ENCODE peak calls at places on chromosomes 1 and 21, in four cellular contexts. K is body of pancreas, D is psoas muscle, Y is tibial artery. R is an unnamed sample.

GRCh38 chr1:172775598-172776570 is 117.0 kb downstream of the FASLG start:
- DNase-seq in K (no peak), D (no peak), Y (no peak), R (peak; percentile 20)

GRCh38 chr1:228669401-228669695 is 65.9 kb upstream of the RHOU start:
- DNase-seq in K (no peak), D (no peak), Y (no peak), R (no peak)

GRCh38 chr1:11107541-11107940 is 7.9 kb upstream of the EXOSC10 start:
- DNase-seq in K (no peak), D (no peak), Y (no peak), R (no peak)

GRCh38 chr1:54220004-54220811 is 20.2 kb downstream of the MRPL37 start:
- DNase-seq in K (peak; percentile 80), D (peak; percentile 79), Y (peak; percentile 83), R (no peak)

GRCh38 chr1:223717695-223718363 is 5.5 kb downstream of the CAPN2 start:
- DNase-seq in K (no peak), D (no peak), Y (no peak), R (no peak)

GRCh38 chr1:110076789-110077500 is 6.5 kb upstream of the ALX3 start:
- DNase-seq in K (no peak), D (no peak), Y (no peak), R (no peak)

GRCh38 chr1:234628099-234628498 is 18.1 kb upstream of the IRF2BP2 start:
- DNase-seq in K (peak; percentile 70), D (no peak), Y (no peak), R (peak; percentile 80)

GRCh38 chr1:96845464-96845863 is 123.9 kb downstream of the PTBP2 start:
- DNase-seq in K (peak; percentile 61), D (no peak), Y (no peak), R (peak; percentile 5)

GRCh38 chr1:25484096-25484495 is 53.4 kb downstream of the MACO1 start:
- DNase-seq in K (peak; percentile 82), D (peak; percentile 55), Y (peak; percentile 72), R (no peak)

GRCh38 chr1:92587445-92587844 is 100.7 kb upstream of the GFI1 start:
- DNase-seq in K (no peak), D (no peak), Y (no peak), R (no peak)

GRCh38 chr1:98369463-98369862 is 292.1 kb upstream of the SNX7 start:
- DNase-seq in K (no peak), D (no peak), Y (no peak), R (no peak)

GRCh38 chr1:75542818-75543570 is 67.9 kb downstream of the SLC44A5 start:
- DNase-seq in K (no peak), D (no peak), Y (no peak), R (no peak)

GRCh38 chr1:47380699-47381098 is 35.4 kb upstream of the FOXE3 start:
- DNase-seq in K (no peak), D (no peak), Y (no peak), R (no peak)

GRCh38 chr1:213689260-213689659 is 298.5 kb upstream of the PROX1 start:
- DNase-seq in K (no peak), D (no peak), Y (no peak), R (no peak)

GRCh38 chr1:156344409-156344808 is 6.1 kb downstream of the TSACC start:
- DNase-seq in K (no peak), D (no peak), Y (no peak), R (no peak)

GRCh38 chr1:156347337-156347736 is 9.0 kb downstream of the TSACC start:
- DNase-seq in K (no peak), D (no peak), Y (no peak), R (no peak)

GRCh38 chr1:156342556-156342955 is 4.2 kb downstream of the TSACC start:
- DNase-seq in K (no peak), D (no peak), Y (no peak), R (no peak)

GRCh38 chr1:156346636-156347035 is 8.3 kb downstream of the TSACC start:
- DNase-seq in K (no peak), D (no peak), Y (no peak), R (no peak)
- H3K27ac ChIP-seq in K (no peak overlapping the region), D (no peak overlapping the region), Y (no peak overlapping the region), R (no peak overlapping the region)

GRCh38 chr21:25515484-25516405 is 91.5 kb downstream of the MRPL39 start:
- DNase-seq in K (no peak), D (no peak), Y (no peak), R (no peak)
- TF ChIP-seq CTCF in K (no peak), D (no peak), Y (no peak), R (no peak)

DNA sequence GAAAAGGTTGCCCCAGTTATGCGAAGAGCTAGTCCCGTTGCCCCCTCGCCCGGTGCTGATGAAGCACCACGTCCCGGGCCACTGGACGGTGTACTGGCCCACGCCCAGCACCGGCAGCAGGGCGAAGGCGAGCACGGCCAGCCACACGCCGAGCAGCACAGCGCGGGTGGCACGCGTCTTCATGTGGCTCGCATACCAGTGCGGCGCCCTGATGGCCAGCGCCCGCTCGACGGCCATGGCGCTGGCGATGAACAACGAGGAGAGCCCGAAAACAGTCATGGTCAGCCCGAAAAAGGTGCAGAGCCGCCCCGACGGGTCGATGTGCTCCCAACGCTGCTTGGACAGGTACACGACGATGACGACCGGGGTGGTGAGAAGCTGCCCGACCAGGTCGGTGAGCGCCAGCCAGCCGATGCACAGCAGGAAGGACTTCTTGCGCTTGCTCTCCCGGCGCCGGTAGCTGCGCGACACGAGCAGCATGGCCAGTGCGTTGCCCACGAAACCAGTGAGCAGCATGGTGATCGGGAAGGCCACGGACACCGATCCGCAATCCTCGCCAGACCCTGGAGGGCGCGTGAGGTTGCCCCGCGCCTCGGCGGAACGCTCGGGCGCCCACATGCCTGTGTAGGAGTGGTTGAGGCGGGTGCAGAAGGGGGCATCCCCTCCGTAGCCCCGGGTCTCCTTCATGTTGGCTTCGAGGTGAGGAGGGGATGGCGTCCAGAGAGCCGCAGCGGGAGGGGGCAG is 553 bp downstream of the PTGER3 start:
- DNase-seq in K (peak; percentile 49), D (peak; percentile 21), Y (peak; percentile 69), R (no peak)
- H3K27ac ChIP-seq in K (peak overlapping the region; percentile 55), D (no peak overlapping the region), Y (peak overlapping the region; percentile 83), R (no peak overlapping the region)

DNA sequence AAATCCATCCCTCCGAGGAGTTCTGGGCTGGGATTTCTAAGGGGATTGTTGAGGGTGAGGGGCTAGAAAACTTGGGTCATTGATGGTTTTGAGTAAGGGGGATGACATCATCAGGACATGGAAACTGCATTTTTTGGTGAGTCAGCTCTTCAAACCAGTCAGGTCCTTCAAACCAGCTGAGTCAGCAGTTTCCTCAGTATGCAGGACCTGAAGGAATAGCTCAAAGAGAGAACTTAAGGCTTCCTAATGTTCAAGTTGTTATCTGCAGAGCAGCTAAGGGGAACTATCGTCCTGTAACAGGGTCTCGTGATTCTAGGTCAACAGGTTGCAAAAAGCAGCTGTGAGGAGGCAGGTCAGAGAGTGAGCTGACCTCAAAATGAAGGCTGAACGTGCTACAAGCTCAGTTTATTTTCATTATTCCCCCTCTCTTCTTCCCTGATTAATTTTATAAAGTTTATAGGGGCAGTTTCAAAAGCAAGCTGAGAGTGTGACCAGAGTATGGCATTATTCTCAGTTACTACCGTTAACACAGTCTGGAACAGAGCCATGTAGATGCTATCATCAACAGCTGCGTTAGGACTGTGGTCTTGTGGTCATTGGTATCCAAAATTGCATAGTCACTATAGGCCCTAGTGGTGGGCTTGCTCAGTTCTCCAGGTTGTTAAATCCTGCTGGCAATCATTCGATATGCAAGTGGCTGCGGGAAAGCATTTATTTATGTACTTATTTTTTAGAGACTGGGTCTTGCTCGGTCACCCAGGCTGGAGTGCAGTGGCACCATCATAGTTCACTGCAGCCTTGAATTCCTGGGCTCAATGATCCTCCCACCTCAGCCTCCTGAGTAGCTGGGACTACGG is 10.7 kb upstream of the SDC3 start:
- DNase-seq in K (no peak), D (no peak), Y (no peak), R (no peak)
- TF ChIP-seq CTCF in K (no peak), D (no peak), Y (no peak), R (no peak)

GRCh38 chr1:198486903-198487302 is 53.6 kb downstream of the ATP6V1G3 start:
- DNase-seq in K (no peak), D (no peak), Y (no peak), R (no peak)
- H3K27ac ChIP-seq in K (no peak overlapping the region), D (no peak overlapping the region), Y (no peak overlapping the region), R (no peak overlapping the region)

DNA sequence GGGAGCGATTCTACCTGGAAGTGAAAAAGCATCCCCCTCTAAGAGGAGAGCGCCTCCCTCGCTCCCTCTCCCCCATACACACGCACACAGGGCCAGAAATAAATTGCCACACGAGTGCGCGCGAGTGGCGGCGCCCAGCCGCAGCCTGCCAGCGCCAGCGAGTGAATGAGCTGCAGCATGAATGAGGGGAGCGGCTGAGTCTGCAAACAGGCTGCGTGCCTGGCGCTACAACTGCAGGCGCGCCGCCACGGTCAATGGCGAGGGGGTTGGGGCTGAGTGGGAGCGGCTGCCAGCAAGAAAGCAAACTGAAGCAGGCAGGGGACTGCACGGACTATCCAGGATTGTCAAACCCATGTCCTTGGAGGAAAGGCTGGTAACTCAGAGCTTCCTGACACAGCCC is 2.2 kb downstream of the CAMK1G start:
- DNase-seq in K (peak; percentile 56), D (peak; percentile 46), Y (no peak), R (peak; percentile 23)
- TF ChIP-seq CTCF in K (no peak), D (no peak), Y (no peak), R (no peak)

R was measured in RWPE1.